ENCODE peak calls at places on chromosomes 3 and 15, in nine cellular contexts. S, G, Z, Y, L, F, C, K and V are unnamed samples.

GRCh38 chr3:13282528-13282985 is 137.6 kb downstream of the NUP210 start:
- DNase-seq in S (no peak), G (no peak), Z (no peak), Y (no peak), L (no peak), F (no peak), C (no peak), K (no peak), V (no peak)

GRCh38 chr3:38544926-38545325 is 48.8 kb downstream of the EXOG start:
- DNase-seq in S (no peak), G (no peak), Z (no peak), Y (no peak), L (no peak), F (no peak), C (no peak), K (no peak), V (no peak)

GRCh38 chr3:142608615-142609014 is 12.4 kb downstream of the PLS1 start:
- DNase-seq in S (no peak), G (no peak), Z (no peak), Y (no peak), L (no peak), F (no peak), C (no peak), K (no peak), V (no peak)

GRCh38 chr3:71910107-71910506 is 125.2 kb upstream of the PROK2 start:
- DNase-seq in S (no peak), G (no peak), Z (no peak), Y (no peak), L (no peak), F (no peak), C (no peak), K (no peak), V (no peak)

GRCh38 chr3:13704174-13704573 is 155.2 kb downstream of the FBLN2 start:
- DNase-seq in S (no peak), G (no peak), Z (no peak), Y (no peak), L (no peak), F (no peak), C (no peak), K (no peak), V (no peak)

GRCh38 chr15:25407950-25408349 is 30.9 kb downstream of the UBE3A start:
- DNase-seq in S (no peak), G (no peak), Z (peak), Y (no peak), L (no peak), F (no peak), C (no peak), K (no peak), V (no peak)

GRCh38 chr3:154970796-154971195 is 109.3 kb upstream of the MME start:
- DNase-seq in S (no peak), G (no peak), Z (peak), Y (no peak), L (peak), F (peak), C (no peak), K (peak), V (peak)

GRCh38 chr3:75737831-75738493 is 47.4 kb downstream of the ZNF717 start:
- DNase-seq in S (no peak), G (no peak), Z (peak), Y (no peak), L (no peak), F (peak), C (no peak), K (no peak), V (no peak)

GRCh38 chr15:78620021-78620838 is 566 bp downstream of the CHRNA3 start:
- DNase-seq in S (no peak), G (no peak), Z (no peak), Y (no peak), L (no peak), F (peak), C (peak), K (peak), V (no peak)